ENCODE peak calls at places on chromosomes 5 and 9, in four cellular contexts. One of them, this sample, is unnamed.

GRCh38 chr5:72427488-72428437 is 79.4 kb downstream of the ZNF366 start:
- DNase-seq in fibroblast of mammary gland: peak; percentile 50
- DNase-seq in activated T-helper 2 cell treated with anti-CD3 and anti-CD28 coated beads, Interferon-gamma antibody, Interleukin-2, Interleukin-4, amounts not matched to agents 10 μg/mL and 5 μg/mL and 100 μg/mL, durations not matched to agents 14 hours and 24 hours and 36 hours: no peak
- DNase-seq in hepatocyte: peak; percentile 30
- DNase-seq in this sample: no peak

GRCh38 chr9:124264812-124265211 is 7.1 kb downstream of the NEK6 start:
- DNase-seq in activated T-helper 2 cell treated with anti-CD3 and anti-CD28 coated beads, Interferon-gamma antibody, Interleukin-2, Interleukin-4, amounts not matched to agents 10 μg/mL and 5 μg/mL and 100 μg/mL, durations not matched to agents 14 hours and 24 hours and 36 hours: no peak
- DNase-seq in fibroblast of mammary gland: peak; percentile 78
- DNase-seq in hepatocyte: no peak
- DNase-seq in this sample: no peak

GRCh38 chr5:107485184-107485583 is 185.6 kb downstream of the EFNA5 start:
- DNase-seq in activated T-helper 2 cell treated with anti-CD3 and anti-CD28 coated beads, Interferon-gamma antibody, Interleukin-2, Interleukin-4, amounts not matched to agents 10 μg/mL and 5 μg/mL and 100 μg/mL, durations not matched to agents 14 hours and 24 hours and 36 hours: no peak
- DNase-seq in fibroblast of mammary gland: no peak
- DNase-seq in hepatocyte: no peak
- DNase-seq in this sample: no peak

GRCh38 chr5:159655757-159656409 is 260.4 kb upstream of the ADRA1B start:
- DNase-seq in activated T-helper 2 cell treated with anti-CD3 and anti-CD28 coated beads, Interferon-gamma antibody, Interleukin-2, Interleukin-4, amounts not matched to agents 10 μg/mL and 5 μg/mL and 100 μg/mL, durations not matched to agents 14 hours and 24 hours and 36 hours: no peak
- DNase-seq in fibroblast of mammary gland: no peak
- DNase-seq in hepatocyte: no peak
- DNase-seq in this sample: no peak

GRCh38 chr5:69492391-69493234 is at the start of gene OCLN:
- DNase-seq in fibroblast of mammary gland: no peak
- DNase-seq in hepatocyte: peak; percentile 90
- DNase-seq in activated T-helper 2 cell treated with anti-CD3 and anti-CD28 coated beads, Interferon-gamma antibody, Interleukin-2, Interleukin-4, amounts not matched to agents 10 μg/mL and 5 μg/mL and 100 μg/mL, durations not matched to agents 14 hours and 24 hours and 36 hours: peak; percentile 8
- DNase-seq in this sample: no peak

GRCh38 chr5:93610581-93611167 is 27.7 kb downstream of the NR2F1 start:
- DNase-seq in activated T-helper 2 cell treated with anti-CD3 and anti-CD28 coated beads, Interferon-gamma antibody, Interleukin-2, Interleukin-4, amounts not matched to agents 10 μg/mL and 5 μg/mL and 100 μg/mL, durations not matched to agents 14 hours and 24 hours and 36 hours: no peak
- DNase-seq in fibroblast of mammary gland: no peak
- DNase-seq in hepatocyte: no peak
- DNase-seq in this sample: no peak

GRCh38 chr9:126589349-126589748 is 24.4 kb upstream of the LMX1B start:
- DNase-seq in fibroblast of mammary gland: no peak
- DNase-seq in hepatocyte: no peak
- DNase-seq in activated T-helper 2 cell treated with anti-CD3 and anti-CD28 coated beads, Interferon-gamma antibody, Interleukin-2, Interleukin-4, amounts not matched to agents 10 μg/mL and 5 μg/mL and 100 μg/mL, durations not matched to agents 14 hours and 24 hours and 36 hours: no peak
- DNase-seq in this sample: no peak

GRCh38 chr5:122723606-122724352 is 51.1 kb upstream of the SNX2 start:
- DNase-seq in activated T-helper 2 cell treated with anti-CD3 and anti-CD28 coated beads, Interferon-gamma antibody, Interleukin-2, Interleukin-4, amounts not matched to agents 10 μg/mL and 5 μg/mL and 100 μg/mL, durations not matched to agents 14 hours and 24 hours and 36 hours: no peak
- DNase-seq in fibroblast of mammary gland: peak; percentile 94
- DNase-seq in hepatocyte: no peak
- DNase-seq in this sample: no peak

GRCh38 chr5:39501403-39501802 is 76.6 kb upstream of the DAB2 start:
- DNase-seq in activated T-helper 2 cell treated with anti-CD3 and anti-CD28 coated beads, Interferon-gamma antibody, Interleukin-2, Interleukin-4, amounts not matched to agents 10 μg/mL and 5 μg/mL and 100 μg/mL, durations not matched to agents 14 hours and 24 hours and 36 hours: no peak
- DNase-seq in hepatocyte: peak; percentile 11
- DNase-seq in fibroblast of mammary gland: peak; percentile 94
- DNase-seq in this sample: no peak

GRCh38 chr5:181098642-181099452 is 32.1 kb downstream of the OR2V1 start:
- DNase-seq in activated T-helper 2 cell treated with anti-CD3 and anti-CD28 coated beads, Interferon-gamma antibody, Interleukin-2, Interleukin-4, amounts not matched to agents 10 μg/mL and 5 μg/mL and 100 μg/mL, durations not matched to agents 14 hours and 24 hours and 36 hours: no peak
- DNase-seq in hepatocyte: no peak
- DNase-seq in fibroblast of mammary gland: no peak
- DNase-seq in this sample: no peak

GRCh38 chr5:42252306-42252705 is 170.9 kb upstream of the GHR start:
- DNase-seq in hepatocyte: no peak
- DNase-seq in activated T-helper 2 cell treated with anti-CD3 and anti-CD28 coated beads, Interferon-gamma antibody, Interleukin-2, Interleukin-4, amounts not matched to agents 10 μg/mL and 5 μg/mL and 100 μg/mL, durations not matched to agents 14 hours and 24 hours and 36 hours: no peak
- DNase-seq in fibroblast of mammary gland: no peak
- DNase-seq in this sample: no peak

GRCh38 chr5:107621089-107621488 is 49.6 kb downstream of the EFNA5 start:
- DNase-seq in fibroblast of mammary gland: no peak
- DNase-seq in hepatocyte: no peak
- DNase-seq in activated T-helper 2 cell treated with anti-CD3 and anti-CD28 coated beads, Interferon-gamma antibody, Interleukin-2, Interleukin-4, amounts not matched to agents 10 μg/mL and 5 μg/mL and 100 μg/mL, durations not matched to agents 14 hours and 24 hours and 36 hours: no peak
- DNase-seq in this sample: no peak

GRCh38 chr9:7879551-7880245 is 80.1 kb upstream of the DMAC1 start:
- DNase-seq in hepatocyte: no peak
- DNase-seq in activated T-helper 2 cell treated with anti-CD3 and anti-CD28 coated beads, Interferon-gamma antibody, Interleukin-2, Interleukin-4, amounts not matched to agents 10 μg/mL and 5 μg/mL and 100 μg/mL, durations not matched to agents 14 hours and 24 hours and 36 hours: no peak
- DNase-seq in fibroblast of mammary gland: peak; percentile 18
- DNase-seq in this sample: no peak

GRCh38 chr5:77301447-77301878 is 91.0 kb downstream of the PDE8B start:
- DNase-seq in hepatocyte: no peak
- DNase-seq in activated T-helper 2 cell treated with anti-CD3 and anti-CD28 coated beads, Interferon-gamma antibody, Interleukin-2, Interleukin-4, amounts not matched to agents 10 μg/mL and 5 μg/mL and 100 μg/mL, durations not matched to agents 14 hours and 24 hours and 36 hours: no peak
- DNase-seq in fibroblast of mammary gland: peak; percentile 40
- DNase-seq in this sample: no peak

GRCh38 chr9:84397822-84398221 is 57.3 kb upstream of the SLC28A3 start:
- DNase-seq in activated T-helper 2 cell treated with anti-CD3 and anti-CD28 coated beads, Interferon-gamma antibody, Interleukin-2, Interleukin-4, amounts not matched to agents 10 μg/mL and 5 μg/mL and 100 μg/mL, durations not matched to agents 14 hours and 24 hours and 36 hours: no peak
- DNase-seq in hepatocyte: no peak
- DNase-seq in fibroblast of mammary gland: peak; percentile 68
- DNase-seq in this sample: no peak

GRCh38 chr5:173953528-173954090 is 35.4 kb upstream of the C5orf47 start:
- DNase-seq in fibroblast of mammary gland: peak; percentile 47
- DNase-seq in activated T-helper 2 cell treated with anti-CD3 and anti-CD28 coated beads, Interferon-gamma antibody, Interleukin-2, Interleukin-4, amounts not matched to agents 10 μg/mL and 5 μg/mL and 100 μg/mL, durations not matched to agents 14 hours and 24 hours and 36 hours: no peak
- DNase-seq in hepatocyte: no peak
- DNase-seq in this sample: no peak

GRCh38 chr5:74136276-74136675 is 504.3 kb downstream of the ENC1 start:
- DNase-seq in fibroblast of mammary gland: no peak
- DNase-seq in hepatocyte: no peak
- DNase-seq in activated T-helper 2 cell treated with anti-CD3 and anti-CD28 coated beads, Interferon-gamma antibody, Interleukin-2, Interleukin-4, amounts not matched to agents 10 μg/mL and 5 μg/mL and 100 μg/mL, durations not matched to agents 14 hours and 24 hours and 36 hours: no peak
- DNase-seq in this sample: no peak

GRCh38 chr9:106888992-106889631 is 26.1 kb downstream of the ZNF462 start:
- DNase-seq in activated T-helper 2 cell treated with anti-CD3 and anti-CD28 coated beads, Interferon-gamma antibody, Interleukin-2, Interleukin-4, amounts not matched to agents 10 μg/mL and 5 μg/mL and 100 μg/mL, durations not matched to agents 14 hours and 24 hours and 36 hours: no peak
- DNase-seq in fibroblast of mammary gland: no peak
- DNase-seq in hepatocyte: no peak
- DNase-seq in this sample: no peak

GRCh38 chr5:80600943-80601693 is 31.0 kb upstream of the ANKRD34B start:
- DNase-seq in activated T-helper 2 cell treated with anti-CD3 and anti-CD28 coated beads, Interferon-gamma antibody, Interleukin-2, Interleukin-4, amounts not matched to agents 10 μg/mL and 5 μg/mL and 100 μg/mL, durations not matched to agents 14 hours and 24 hours and 36 hours: no peak
- DNase-seq in hepatocyte: no peak
- DNase-seq in fibroblast of mammary gland: no peak
- DNase-seq in this sample: no peak

GRCh38 chr9:14838701-14839100 is 71.5 kb downstream of the FREM1 start:
- DNase-seq in activated T-helper 2 cell treated with anti-CD3 and anti-CD28 coated beads, Interferon-gamma antibody, Interleukin-2, Interleukin-4, amounts not matched to agents 10 μg/mL and 5 μg/mL and 100 μg/mL, durations not matched to agents 14 hours and 24 hours and 36 hours: no peak
- DNase-seq in hepatocyte: no peak
- DNase-seq in fibroblast of mammary gland: no peak
- DNase-seq in this sample: no peak

GRCh38 chr9:136572003-136572595 is 26.3 kb upstream of the NOTCH1 start:
- DNase-seq in hepatocyte: peak; percentile 69
- DNase-seq in fibroblast of mammary gland: no peak
- DNase-seq in activated T-helper 2 cell treated with anti-CD3 and anti-CD28 coated beads, Interferon-gamma antibody, Interleukin-2, Interleukin-4, amounts not matched to agents 10 μg/mL and 5 μg/mL and 100 μg/mL, durations not matched to agents 14 hours and 24 hours and 36 hours: no peak
- DNase-seq in this sample: no peak

GRCh38 chr9:107020040-107020530 is 157.1 kb downstream of the ZNF462 start:
- DNase-seq in fibroblast of mammary gland: peak; percentile 95
- DNase-seq in activated T-helper 2 cell treated with anti-CD3 and anti-CD28 coated beads, Interferon-gamma antibody, Interleukin-2, Interleukin-4, amounts not matched to agents 10 μg/mL and 5 μg/mL and 100 μg/mL, durations not matched to agents 14 hours and 24 hours and 36 hours: no peak
- DNase-seq in hepatocyte: peak; percentile 22
- DNase-seq in this sample: no peak

GRCh38 chr5:116291271-116291670 is 206.4 kb downstream of the COMMD10 start:
- DNase-seq in activated T-helper 2 cell treated with anti-CD3 and anti-CD28 coated beads, Interferon-gamma antibody, Interleukin-2, Interleukin-4, amounts not matched to agents 10 μg/mL and 5 μg/mL and 100 μg/mL, durations not matched to agents 14 hours and 24 hours and 36 hours: no peak
- DNase-seq in fibroblast of mammary gland: no peak
- DNase-seq in hepatocyte: no peak
- DNase-seq in this sample: no peak

GRCh38 chr5:67246108-67246507 is 49.5 kb upstream of the CD180 start:
- DNase-seq in activated T-helper 2 cell treated with anti-CD3 and anti-CD28 coated beads, Interferon-gamma antibody, Interleukin-2, Interleukin-4, amounts not matched to agents 10 μg/mL and 5 μg/mL and 100 μg/mL, durations not matched to agents 14 hours and 24 hours and 36 hours: no peak
- DNase-seq in fibroblast of mammary gland: peak; percentile 90
- DNase-seq in hepatocyte: peak; percentile 88
- DNase-seq in this sample: no peak

This sample was measured in T follicular helper cell.